ENCODE peak calls at places on chromosomes 16 and 17, in seven cellular contexts. A is HepG2, H is HCT116, C is GM12878, V is SK-N-SH, D is T47D, R is H1. X is an unnamed sample.

GRCh38 chr16:50289950-50290764 is 23.8 kb downstream of the ADCY7 start:
- DNase-seq in D (no peak), V (no peak), A (no peak), R (no peak), C (no peak), H (no peak), X (no peak)

GRCh38 chr16:52090080-52090479 is 456.9 kb downstream of the TOX3 start:
- DNase-seq in A (no peak), H (no peak), V (no peak), D (no peak), R (no peak), C (no peak), X (no peak)

GRCh38 chr17:63954402-63955063 is 18.2 kb downstream of the SCN4A start:
- DNase-seq in R (no peak), A (no peak), V (peak; percentile 61), C (no peak), D (no peak), H (no peak), X (no peak)

GRCh38 chr16:89343501-89344291 is 126.2 kb downstream of the ZNF778 start:
- DNase-seq in D (no peak), A (no peak), C (no peak), V (no peak), H (peak; percentile 77), R (no peak), X (no peak)

GRCh38 chr16:76756951-76757350 is 434.0 kb upstream of the MON1B start:
- DNase-seq in H (no peak), V (no peak), A (no peak), D (no peak), C (no peak), R (no peak), X (no peak)

GRCh38 chr16:66289986-66290385 is 76.5 kb upstream of the CDH5 start:
- DNase-seq in D (no peak), V (no peak), C (no peak), A (no peak), H (no peak), R (no peak), X (no peak)

GRCh38 chr16:14347706-14348105 is 276.6 kb downstream of the MRTFB start:
- DNase-seq in H (no peak), A (no peak), D (no peak), R (no peak), V (no peak), C (no peak), X (no peak)

GRCh38 chr17:1110524-1110843 is 69.3 kb downstream of the ABR start:
- DNase-seq in R (peak; percentile 47), C (no peak), A (no peak), H (no peak), D (no peak), V (no peak), X (no peak)

GRCh38 chr17:83093506-83093905 is 14.1 kb downstream of the METRNL start:
- DNase-seq in D (no peak), H (no peak), R (no peak), V (no peak), A (no peak), C (no peak), X (no peak)

GRCh38 chr16:19844945-19845641 is 39.6 kb downstream of the GPRC5B start:
- DNase-seq in R (no peak), H (no peak), V (no peak), C (no peak), A (no peak), D (no peak), X (peak; percentile 39)

GRCh38 chr17:29141484-29141835 is 38.7 kb downstream of the MYO18A start:
- DNase-seq in H (no peak), V (no peak), R (no peak), D (no peak), A (no peak), C (no peak), X (no peak)

GRCh38 chr16:87789437-87790277 is 23.9 kb upstream of the KLHDC4 start:
- DNase-seq in H (no peak), D (peak; percentile 73), R (no peak), A (peak; percentile 95), V (no peak), C (no peak), X (no peak)

GRCh38 chr16:80362816-80363215 is 178.0 kb upstream of the DYNLRB2 start:
- DNase-seq in H (no peak), V (no peak), C (no peak), D (no peak), A (no peak), R (no peak), X (no peak)

GRCh38 chr17:19812407-19812806 is 55.3 kb downstream of the ULK2 start:
- DNase-seq in H (no peak), R (no peak), A (no peak), C (no peak), D (no peak), V (no peak), X (no peak)

GRCh38 chr17:32482568-32483320 is 4.0 kb upstream of the CDK5R1 start:
- DNase-seq in C (no peak), D (no peak), A (no peak), H (no peak), R (no peak), V (no peak), X (no peak)

GRCh38 chr17:8611135-8611534 is 19.4 kb downstream of the MYH10 start:
- DNase-seq in H (no peak), C (no peak), D (no peak), V (no peak), A (no peak), R (no peak), X (no peak)

GRCh38 chr16:9549487-9549886 is 458.0 kb downstream of the HAPSTR1 start:
- DNase-seq in H (no peak), A (no peak), D (no peak), V (no peak), R (no peak), C (no peak), X (no peak)

GRCh38 chr17:60129164-60129563 is 20.6 kb upstream of the CA4 start:
- DNase-seq in R (no peak), C (no peak), A (no peak), D (no peak), H (no peak), V (no peak), X (no peak)

GRCh38 chr16:85570735-85571562 is 42.2 kb upstream of the GSE1 start:
- DNase-seq in A (no peak), D (peak; percentile 82), C (peak; percentile 77), V (no peak), H (no peak), R (no peak), X (peak; percentile 98)

GRCh38 chr17:49739662-49740271 is 24.2 kb downstream of the FAM117A start:
- DNase-seq in A (peak; percentile 36), R (no peak), D (no peak), V (peak; percentile 67), H (no peak), C (no peak), X (peak; percentile 96)
- TF ChIP-seq JUND in A (no peak), R (no peak), D (no peak), V (no peak), H (no peak), C (no peak), X (peak; percentile 48)

DNA sequence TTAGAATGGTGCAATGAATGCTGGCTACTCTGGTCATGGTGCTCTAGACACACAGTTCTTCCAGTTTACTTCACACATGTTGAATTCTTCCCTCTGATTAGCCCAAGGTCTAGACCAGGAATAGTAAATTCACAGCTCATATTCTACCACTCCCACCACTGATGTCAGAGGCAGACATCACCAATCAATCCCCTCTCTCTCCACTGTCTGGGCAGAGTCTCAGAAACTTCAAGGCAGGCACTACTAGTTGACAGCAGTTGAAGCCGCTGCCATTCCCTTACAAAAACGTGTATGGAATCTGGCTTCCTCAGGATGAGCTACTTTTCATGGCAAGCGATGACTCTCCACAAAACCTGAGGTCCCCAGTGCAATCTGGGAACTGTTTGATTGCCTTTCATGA is 89.8 kb downstream of the FOXL1 start:
- DNase-seq in A (no peak), H (peak; percentile 71), V (no peak), D (no peak), R (no peak), C (no peak), X (no peak)
- TF ChIP-seq JUND in A (no peak), H (no peak), V (no peak), D (no peak), R (no peak), C (no peak), X (no peak)

GRCh38 chr16:46730126-46730525 is 18.0 kb downstream of the MYLK3 start:
- DNase-seq in V (no peak), C (no peak), H (no peak), A (no peak), D (no peak), R (no peak), X (no peak)

GRCh38 chr16:46730801-46731690 is 17.1 kb downstream of the MYLK3 start:
- DNase-seq in V (no peak), H (no peak), C (no peak), D (no peak), R (no peak), A (no peak), X (no peak)

GRCh38 chr16:46732561-46732960 is 15.6 kb downstream of the MYLK3 start:
- DNase-seq in H (no peak), V (no peak), A (no peak), C (no peak), D (no peak), R (no peak), X (no peak)

GRCh38 chr16:46733319-46733830 is 14.8 kb downstream of the MYLK3 start:
- DNase-seq in V (no peak), C (no peak), R (no peak), H (no peak), A (no peak), D (no peak), X (no peak)

GRCh38 chr16:46731691-46732555 is 16.2 kb downstream of the MYLK3 start:
- DNase-seq in V (no peak), C (no peak), H (no peak), A (peak; percentile 21), R (no peak), D (no peak), X (no peak)
- TF ChIP-seq JUND in V (no peak), C (no peak), H (no peak), A (no peak), R (no peak), D (no peak), X (no peak)

GRCh38 chr16:70582280-70582978 is 58.8 kb downstream of the SF3B3 start:
- DNase-seq in A (no peak), V (no peak), C (no peak), H (no peak), D (no peak), R (no peak), X (peak; percentile 52)

GRCh38 chr16:70579248-70579647 is 55.6 kb downstream of the SF3B3 start:
- DNase-seq in H (no peak), A (no peak), D (no peak), R (no peak), C (no peak), V (no peak), X (no peak)

GRCh38 chr16:70577256-70577698 is 53.7 kb downstream of the SF3B3 start:
- DNase-seq in D (no peak), A (no peak), R (peak; percentile 58), C (no peak), H (peak; percentile 8), V (no peak), X (no peak)

GRCh38 chr16:70578035-70578434 is 54.4 kb downstream of the SF3B3 start:
- DNase-seq in V (no peak), H (no peak), D (no peak), A (no peak), C (no peak), R (no peak), X (no peak)

GRCh38 chr16:70579648-70580630 is 56.3 kb downstream of the SF3B3 start:
- DNase-seq in D (no peak), C (no peak), V (peak; percentile 19), A (no peak), H (no peak), R (no peak), X (peak; percentile 61)
- TF ChIP-seq JUND in D (no peak), C (no peak), V (no peak), A (no peak), H (no peak), R (no peak), X (no peak)

GRCh38 chr17:66417300-66417719 is 114.9 kb downstream of the PRKCA start:
- DNase-seq in H (no peak), A (peak; percentile 59), C (no peak), D (no peak), V (no peak), R (no peak), X (no peak)
- TF ChIP-seq JUND in H (no peak), A (no peak), C (no peak), D (no peak), V (no peak), R (no peak), X (no peak)

X was measured in K562.